ENCODE peak calls at places on chromosomes 11 and 22, in six cellular contexts. I is heart right ventricle, F is A549, C is nucleus accumbens, A is activated T-helper 1 cell treated with Interleukin-2 at 50 U/mL for 16 hours, Y is uterus. K is an unnamed sample.

GRCh38 chr11:104120493-104121200 is 43.3 kb downstream of the PDGFD start:
- DNase-seq in I (no peak), F (no peak), C (no peak), A (no peak), Y (no peak), K (no peak)

GRCh38 chr11:7904910-7905309 is 26.2 kb downstream of the OR10A6 start:
- DNase-seq in I (no peak), F (no peak), C (no peak), A (no peak), Y (no peak), K (no peak)

GRCh38 chr11:4683020-4683419 is 14.6 kb downstream of the OR51E2 start:
- DNase-seq in I (no peak), F (no peak), C (no peak), A (no peak), Y (no peak), K (no peak)

GRCh38 chr11:75986966-75987365 is 172.0 kb downstream of the UVRAG start:
- DNase-seq in I (no peak), F (no peak), C (no peak), A (no peak), Y (no peak), K (no peak)

GRCh38 chr11:11268706-11269105 is 84.3 kb downstream of the CSNK2A3 start:
- DNase-seq in I (no peak), F (no peak), C (no peak), A (no peak), Y (no peak), K (no peak)

GRCh38 chr11:76763573-76764348 is 19.4 kb upstream of the TSKU start:
- DNase-seq in I (no peak), F (no peak), C (peak), A (no peak), Y (peak), K (no peak)

GRCh38 chr11:133663586-133663985 is 131.3 kb upstream of the OPCML start:
- DNase-seq in I (no peak), F (no peak), C (no peak), A (no peak), Y (no peak), K (no peak)

GRCh38 chr11:128759168-128759567 is 65.3 kb downstream of the FLI1 start:
- DNase-seq in I (no peak), F (no peak), C (no peak), A (no peak), Y (no peak), K (no peak)

GRCh38 chr22:23243006-23243573 is 62.8 kb downstream of the BCR start:
- DNase-seq in I (no peak), F (no peak), C (no peak), A (peak), Y (no peak), K (peak)

GRCh38 chr22:40429481-40429880 is 59.1 kb downstream of the SGSM3 start:
- DNase-seq in I (no peak), F (no peak), C (no peak), A (no peak), Y (no peak), K (no peak)

GRCh38 chr11:63916837-63917684 is at the start of gene RCOR2:
- DNase-seq in I (peak), F (peak), C (peak), A (peak), Y (peak), K (peak)

GRCh38 chr22:44824271-44824670 is 71.9 kb downstream of the ARHGAP8 start:
- DNase-seq in I (no peak), F (no peak), C (no peak), A (no peak), Y (no peak), K (no peak)

GRCh38 chr11:125621995-125622394 is 3.0 kb upstream of the CHEK1 start:
- DNase-seq in I (no peak), F (no peak), C (no peak), A (no peak), Y (no peak), K (no peak)

GRCh38 chr11:22516136-22516535 is 109.5 kb downstream of the FANCF start:
- DNase-seq in I (no peak), F (no peak), C (no peak), A (no peak), Y (no peak), K (no peak)

GRCh38 chr11:73185680-73186293 is 32.3 kb upstream of the P2RY2 start:
- DNase-seq in I (no peak), F (peak), C (no peak), A (no peak), Y (no peak), K (no peak)